ENCODE peak calls at places on chromosome 1, in four cellular contexts. N is epithelial cell of esophagus, T is B cell, Y is neural progenitor cell. W is an unnamed sample.

GRCh38 chr1:227058321-227058751 is 118.2 kb downstream of the COQ8A start:
- DNase-seq in N (peak; percentile 92), T (no peak), Y (no peak), W (no peak)

GRCh38 chr1:94022471-94023189 is 98.3 kb downstream of the ABCA4 start:
- DNase-seq in T (no peak), Y (no peak), N (peak; percentile 88), W (no peak)

GRCh38 chr1:51520700-51521248 is 1.7 kb upstream of the EPS15 start:
- DNase-seq in T (no peak), N (peak; percentile 58), Y (no peak), W (no peak)

GRCh38 chr1:95041491-95042165 is 31.1 kb downstream of the ALG14 start:
- DNase-seq in N (peak; percentile 85), T (no peak), Y (peak; percentile 39), W (peak; percentile 39)

GRCh38 chr1:230976825-230977747 is 1.6 kb downstream of the TTC13 start:
- DNase-seq in T (peak; percentile 43), Y (no peak), N (no peak), W (peak; percentile 22)

GRCh38 chr1:5994713-5995621 is 2.7 kb upstream of the NPHP4 start:
- DNase-seq in Y (no peak), N (no peak), T (peak; percentile 54), W (peak; percentile 65)

GRCh38 chr1:229007701-229008100 is 263.2 kb upstream of the RAB4A start:
- DNase-seq in N (no peak), Y (no peak), T (no peak), W (no peak)

GRCh38 chr1:23178931-23179330 is 10.3 kb upstream of the LUZP1 start:
- DNase-seq in Y (peak; percentile 18), T (no peak), N (peak; percentile 45), W (peak; percentile 49)

GRCh38 chr1:179052776-179053175 is 27.1 kb downstream of the FAM20B start:
- DNase-seq in T (no peak), N (no peak), Y (no peak), W (no peak)

GRCh38 chr1:21278898-21279819 is 11.1 kb downstream of the ECE1 start:
- DNase-seq in Y (peak; percentile 70), N (no peak), T (no peak), W (no peak)

GRCh38 chr1:168408531-168409242 is 128.0 kb downstream of the TBX19 start:
- DNase-seq in T (no peak), N (peak; percentile 91), Y (no peak), W (peak; percentile 70)

GRCh38 chr1:170010443-170010842 is 64.1 kb downstream of the KIFAP3 start:
- DNase-seq in T (no peak), N (peak; percentile 65), Y (peak; percentile 65), W (no peak)

GRCh38 chr1:185567006-185567405 is 167.2 kb upstream of the HMCN1 start:
- DNase-seq in T (peak; percentile 55), N (peak; percentile 74), Y (no peak), W (peak; percentile 34)

GRCh38 chr1:223403184-223403815 is 10.1 kb downstream of the CCDC185 start:
- DNase-seq in T (no peak), N (peak; percentile 81), Y (no peak), W (no peak)

GRCh38 chr1:220750126-220750525 is 2.0 kb downstream of the MTARC2 start:
- DNase-seq in N (no peak), T (no peak), Y (no peak), W (no peak)

GRCh38 chr1:209737118-209737505 is 18.7 kb upstream of the TRAF3IP3 start:
- DNase-seq in N (no peak), T (no peak), Y (no peak), W (no peak)

GRCh38 chr1:2459757-2460156 is 16.3 kb upstream of the PLCH2 start:
- DNase-seq in N (no peak), Y (peak; percentile 57), T (no peak), W (no peak)

GRCh38 chr1:173889885-173890284 is 21.7 kb downstream of the ZBTB37 start:
- DNase-seq in Y (no peak), T (no peak), N (no peak), W (no peak)

GRCh38 chr1:6198646-6199297 is 623 bp downstream of the RPL22 start:
- DNase-seq in N (no peak), T (no peak), Y (no peak), W (no peak)

GRCh38 chr1:175935566-175936115 is 192.2 kb upstream of the TNR start:
- DNase-seq in Y (no peak), N (no peak), T (no peak), W (no peak)

GRCh38 chr1:236507022-236507700 is 16.6 kb upstream of the LGALS8 start:
- DNase-seq in T (no peak), Y (no peak), N (no peak), W (no peak)

GRCh38 chr1:230393722-230394121 is 32.4 kb downstream of the PGBD5 start:
- DNase-seq in Y (no peak), T (no peak), N (no peak), W (no peak)

GRCh38 chr1:16984717-16985116 is 4.3 kb upstream of the MFAP2 start:
- DNase-seq in N (peak; percentile 96), Y (no peak), T (no peak), W (no peak)

GRCh38 chr1:52842643-52843310 is at the start of gene ZYG11A:
- DNase-seq in T (peak; percentile 73), Y (peak; percentile 92), N (peak; percentile 90), W (peak; percentile 95)
- TF ChIP-seq CTCF in T (peak; percentile 43), Y (peak; percentile 37), N (peak; percentile 12), W (peak; percentile 30)

DNA sequence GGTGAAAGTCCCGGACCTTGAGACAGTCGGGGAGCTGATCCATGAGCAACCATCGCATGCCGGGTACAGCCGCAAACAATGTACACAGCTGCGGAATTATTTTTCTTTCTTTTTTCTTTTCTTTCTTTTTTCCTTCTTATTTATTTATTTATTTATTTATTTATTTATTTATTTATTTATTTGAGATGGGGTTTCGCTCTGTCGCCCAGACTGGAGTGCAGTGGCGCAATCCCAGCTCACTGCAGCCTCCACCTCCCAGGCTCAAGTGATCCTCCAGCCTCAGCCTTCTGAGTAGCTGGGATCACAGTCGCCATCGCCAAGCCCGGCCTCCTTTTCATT is 2.6 kb upstream of the PERM1 start:
- DNase-seq in Y (no peak), N (no peak), T (no peak), W (no peak)
- TF ChIP-seq CTCF in Y (peak; percentile 3), N (no peak), T (peak; percentile 68), W (no peak)

GRCh38 chr1:24321712-24322635 is 2.8 kb downstream of the GRHL3 start:
- DNase-seq in T (peak; percentile 63), N (peak; percentile 97), Y (peak; percentile 79), W (peak; percentile 86)
- TF ChIP-seq CTCF in T (no peak), N (no peak), Y (no peak), W (no peak)

GRCh38 chr1:54814148-54814498 is 13.0 kb upstream of the TTC22 start:
- DNase-seq in Y (no peak), N (no peak), T (no peak), W (no peak)
- TF ChIP-seq CTCF in Y (no peak), N (no peak), T (no peak), W (no peak)

DNA sequence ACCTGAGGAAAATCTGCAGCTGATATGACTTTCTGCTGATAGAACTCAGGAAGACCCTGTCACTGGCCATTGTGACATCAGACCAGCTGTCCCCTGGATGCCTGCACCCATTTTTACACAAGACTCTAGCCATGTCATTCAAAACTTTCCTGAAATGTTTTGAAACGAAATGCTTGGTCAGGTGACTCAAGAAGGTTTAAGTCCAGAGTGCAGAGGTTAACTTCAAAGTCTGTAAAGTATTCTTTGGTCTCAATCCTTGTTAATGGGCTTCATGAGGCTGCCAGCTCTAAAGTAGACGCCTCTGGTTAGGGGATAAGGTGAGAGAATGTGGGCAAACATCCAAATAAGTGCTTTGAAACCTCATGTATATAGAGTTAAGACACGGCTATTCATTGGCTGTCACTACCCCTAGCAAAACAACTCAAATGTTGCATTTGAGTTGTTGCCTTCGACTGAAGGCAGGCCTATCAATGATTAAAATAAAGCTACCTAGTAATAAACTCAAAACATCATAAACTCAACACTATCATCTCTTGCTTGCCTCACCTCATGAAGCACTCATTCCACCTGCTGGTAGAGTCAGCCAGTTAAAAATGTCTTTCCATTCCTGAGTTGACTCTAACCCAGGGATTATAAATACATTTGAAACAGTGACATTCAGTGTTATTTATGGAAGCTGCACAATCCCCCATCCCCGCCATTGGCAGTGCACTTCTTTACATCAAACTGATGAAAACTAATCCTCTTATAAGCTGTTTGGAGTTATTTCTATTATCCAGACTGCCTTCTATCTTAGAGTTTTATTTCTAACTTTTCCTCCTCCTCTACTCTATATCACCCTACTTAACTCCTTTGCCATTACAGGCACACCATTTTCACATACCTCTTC is 26.0 kb downstream of the RABIF start:
- DNase-seq in T (no peak), N (no peak), Y (no peak), W (no peak)
- TF ChIP-seq CTCF in T (no peak), N (peak; percentile 23), Y (no peak), W (no peak)

GRCh38 chr1:9917901-9918300 is 7.8 kb upstream of the CTNNBIP1 start:
- DNase-seq in T (no peak), Y (no peak), N (no peak), W (no peak)

GRCh38 chr1:9910425-9911178 is 533 bp upstream of the CTNNBIP1 start:
- DNase-seq in Y (peak; percentile 100), N (peak; percentile 100), T (peak; percentile 100), W (peak; percentile 99)

GRCh38 chr1:9912264-9912936 is 2.3 kb upstream of the CTNNBIP1 start:
- DNase-seq in T (no peak), N (no peak), Y (no peak), W (no peak)

GRCh38 chr1:9910080-9910424 is at the start of gene CTNNBIP1:
- DNase-seq in Y (no peak), T (no peak), N (no peak), W (no peak)

DNA sequence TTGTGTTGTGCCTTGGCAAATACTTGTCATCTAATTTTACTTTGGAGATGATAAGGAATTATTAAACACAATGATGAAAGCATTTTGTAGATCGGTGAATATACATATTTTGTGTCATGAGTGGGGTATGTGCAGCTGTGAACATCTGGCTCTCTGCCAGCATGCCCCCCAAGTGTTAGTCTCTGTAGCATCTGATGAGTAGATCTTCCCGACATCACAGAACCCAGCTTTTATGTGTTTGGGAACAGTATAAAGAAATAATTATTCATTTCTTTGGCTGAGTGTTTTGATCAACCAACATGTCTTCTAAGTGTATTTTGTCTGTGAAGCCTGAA is 4.5 kb upstream of the CTNNBIP1 start:
- DNase-seq in T (no peak), Y (no peak), N (no peak), W (no peak)
- TF ChIP-seq CTCF in T (no peak), Y (no peak), N (no peak), W (no peak)

GRCh38 chr1:25017436-25018109 is 87.5 kb upstream of the RUNX3 start:
- DNase-seq in T (no peak), Y (peak; percentile 54), N (peak; percentile 49), W (no peak)
- TF ChIP-seq CTCF in T (no peak), Y (peak; percentile 20), N (no peak), W (no peak)

GRCh38 chr1:47941609-47942237 is 55.5 kb downstream of the TRABD2B start:
- DNase-seq in T (no peak), Y (no peak), N (peak; percentile 86), W (no peak)
- TF ChIP-seq CTCF in T (no peak), Y (no peak), N (no peak), W (no peak)